ENCODE peak calls at places on chromosome X, in seven cellular contexts. G is psoas muscle, J is OCI-LY7, Q is sigmoid colon, W is tibial artery, F is lung, V is astrocyte. Z is an unnamed sample.

GRCh38 chrX:46543441-46543840 is 1.8 kb downstream of the ZNF674 start:
- DNase-seq in W (no peak), J (no peak), V (no peak), F (no peak), G (no peak), Q (no peak), Z (no peak)

GRCh38 chrX:39759526-39760224 is 338.1 kb downstream of the BCOR start:
- DNase-seq in F (no peak), Q (peak), J (peak), G (no peak), V (peak), W (no peak), Z (peak)

GRCh38 chrX:16559206-16559619 is 90.7 kb upstream of the S100G start:
- DNase-seq in Q (no peak), J (no peak), F (no peak), V (peak), G (no peak), W (no peak), Z (no peak)

GRCh38 chrX:43592597-43592996 is 63.5 kb upstream of the MAOA start:
- DNase-seq in G (no peak), F (no peak), Q (no peak), V (no peak), J (no peak), W (no peak), Z (no peak)

GRCh38 chrX:23907106-23907495 is 637 bp downstream of the APOO start:
- DNase-seq in Q (no peak), W (no peak), G (no peak), J (peak), V (no peak), F (no peak), Z (no peak)

GRCh38 chrX:1027133-1027532 is 185.3 kb downstream of the CRLF2 start:
- DNase-seq in F (no peak), Q (no peak), J (peak), V (no peak), W (no peak), G (no peak), Z (no peak)

GRCh38 chrX:139881572-139881971 is 51.3 kb downstream of the ATP11C start:
- DNase-seq in G (no peak), Q (no peak), V (peak), F (no peak), W (no peak), J (no peak), Z (no peak)

GRCh38 chrX:38052096-38052495 is 45.7 kb downstream of the SYTL5 start:
- DNase-seq in G (no peak), Q (no peak), F (no peak), J (no peak), W (no peak), V (peak), Z (no peak)

GRCh38 chrX:54181196-54181953 is 1.7 kb downstream of the FAM120C start:
- DNase-seq in V (peak), G (no peak), J (no peak), Q (no peak), F (no peak), W (no peak), Z (no peak)

GRCh38 chrX:108268434-108269080 is 169.7 kb downstream of the COL4A6 start:
- DNase-seq in F (no peak), V (peak), J (no peak), Q (no peak), G (no peak), W (no peak), Z (no peak)

GRCh38 chrX:83630662-83631061 is 122.6 kb downstream of the POU3F4 start:
- DNase-seq in W (no peak), G (no peak), Q (no peak), F (no peak), V (no peak), J (no peak), Z (no peak)

GRCh38 chrX:3143043-3143799 is 102.0 kb downstream of the ARSF start:
- DNase-seq in V (no peak), Q (no peak), W (no peak), F (no peak), J (peak), G (no peak), Z (no peak)

GRCh38 chrX:103637604-103638338 is 9.0 kb downstream of the TCEAL1 start:
- DNase-seq in V (peak), J (no peak), Q (no peak), F (no peak), W (no peak), G (no peak), Z (no peak)

GRCh38 chrX:53682885-53683555 is 3.5 kb downstream of the HUWE1 start:
- DNase-seq in G (peak), Q (peak), F (peak), W (peak), J (peak), V (peak), Z (no peak)

GRCh38 chrX:149829751-149830191 is 48.0 kb downstream of the MAGEA9 start:
- DNase-seq in V (peak), W (no peak), Q (no peak), J (no peak), G (no peak), F (no peak), Z (no peak)

GRCh38 chrX:47579537-47579936 is 2.7 kb upstream of the TIMP1 start:
- DNase-seq in J (no peak), V (peak), G (no peak), F (peak), Q (no peak), W (no peak), Z (no peak)

GRCh38 chrX:71144651-71145050 is at the start of gene NLGN3:
- DNase-seq in G (no peak), F (no peak), Q (no peak), V (no peak), W (no peak), J (no peak), Z (no peak)

GRCh38 chrX:93874554-93874953 is 200.5 kb downstream of the FAM133A start:
- DNase-seq in V (no peak), F (no peak), Q (no peak), G (no peak), W (no peak), J (peak), Z (no peak)

GRCh38 chrX:154750301-154751120 is at the start of gene GAB3:
- DNase-seq in Q (no peak), G (peak), J (no peak), W (no peak), F (no peak), V (no peak), Z (peak)

GRCh38 chrX:44003975-44004374 is 30.8 kb upstream of the NDP start:
- DNase-seq in Q (no peak), W (no peak), F (no peak), G (no peak), V (peak), J (no peak), Z (no peak)

GRCh38 chrX:45422216-45422925 is 221.7 kb upstream of the DIPK2B start:
- DNase-seq in V (peak), F (no peak), Q (no peak), J (no peak), W (no peak), G (no peak), Z (no peak)

GRCh38 chrX:153557618-153558017 is 40.2 kb downstream of the ATP2B3 start:
- DNase-seq in Q (no peak), G (no peak), F (no peak), V (no peak), J (peak), W (no peak), Z (no peak)

GRCh38 chrX:153560466-153560865 is 38.5 kb downstream of the CCNQ start:
- DNase-seq in V (no peak), F (no peak), J (no peak), G (no peak), Q (no peak), W (no peak), Z (no peak)

GRCh38 chrX:153561337-153561736 is 37.6 kb downstream of the CCNQ start:
- DNase-seq in Q (no peak), W (no peak), J (no peak), F (no peak), G (no peak), V (no peak), Z (no peak)

GRCh38 chrX:153562546-153562945 is 36.4 kb downstream of the CCNQ start:
- DNase-seq in J (no peak), G (no peak), V (no peak), W (no peak), F (no peak), Q (no peak), Z (no peak)

GRCh38 chrX:153560000-153560399 is 38.9 kb downstream of the CCNQ start:
- DNase-seq in J (no peak), V (no peak), Q (no peak), W (no peak), F (no peak), G (no peak), Z (no peak)
- H3K27ac ChIP-seq in J (no peak), V (no peak), Q (no peak), W (no peak), F (no peak), G (no peak), Z (no peak)

GRCh38 chrX:85611926-85612325 is 232.5 kb upstream of the POF1B start:
- DNase-seq in W (no peak), V (peak), Q (no peak), F (no peak), J (peak), G (no peak), Z (no peak)
- TF ChIP-seq CTCF in W (no peak), V (no peak), Q (no peak), F (no peak), J (peak), G (peak), Z (peak)

GRCh38 chrX:101383679-101384078 is 2.3 kb downstream of the BTK start:
- DNase-seq in W (no peak), V (no peak), F (no peak), G (no peak), J (peak), Q (no peak), Z (no peak)
- H3K4me3 ChIP-seq in W (no peak), V (no peak), F (no peak), G (no peak), J (peak), Q (no peak), Z (no peak)

GRCh38 chrX:150936556-150936955 is 38.1 kb upstream of the CD99L2 start:
- DNase-seq in F (no peak), Q (no peak), J (no peak), W (no peak), V (no peak), G (no peak), Z (no peak)
- H3K27ac ChIP-seq in F (no peak), Q (no peak), J (no peak), W (no peak), V (no peak), G (no peak), Z (no peak)

GRCh38 chrX:10047133-10047532 is 80.0 kb downstream of the CLDN34 start:
- DNase-seq in G (no peak), Q (no peak), W (no peak), J (no peak), F (no peak), V (no peak), Z (no peak)
- TF ChIP-seq CTCF in G (no peak), Q (no peak), W (no peak), J (no peak), F (no peak), V (no peak), Z (no peak)

DNA sequence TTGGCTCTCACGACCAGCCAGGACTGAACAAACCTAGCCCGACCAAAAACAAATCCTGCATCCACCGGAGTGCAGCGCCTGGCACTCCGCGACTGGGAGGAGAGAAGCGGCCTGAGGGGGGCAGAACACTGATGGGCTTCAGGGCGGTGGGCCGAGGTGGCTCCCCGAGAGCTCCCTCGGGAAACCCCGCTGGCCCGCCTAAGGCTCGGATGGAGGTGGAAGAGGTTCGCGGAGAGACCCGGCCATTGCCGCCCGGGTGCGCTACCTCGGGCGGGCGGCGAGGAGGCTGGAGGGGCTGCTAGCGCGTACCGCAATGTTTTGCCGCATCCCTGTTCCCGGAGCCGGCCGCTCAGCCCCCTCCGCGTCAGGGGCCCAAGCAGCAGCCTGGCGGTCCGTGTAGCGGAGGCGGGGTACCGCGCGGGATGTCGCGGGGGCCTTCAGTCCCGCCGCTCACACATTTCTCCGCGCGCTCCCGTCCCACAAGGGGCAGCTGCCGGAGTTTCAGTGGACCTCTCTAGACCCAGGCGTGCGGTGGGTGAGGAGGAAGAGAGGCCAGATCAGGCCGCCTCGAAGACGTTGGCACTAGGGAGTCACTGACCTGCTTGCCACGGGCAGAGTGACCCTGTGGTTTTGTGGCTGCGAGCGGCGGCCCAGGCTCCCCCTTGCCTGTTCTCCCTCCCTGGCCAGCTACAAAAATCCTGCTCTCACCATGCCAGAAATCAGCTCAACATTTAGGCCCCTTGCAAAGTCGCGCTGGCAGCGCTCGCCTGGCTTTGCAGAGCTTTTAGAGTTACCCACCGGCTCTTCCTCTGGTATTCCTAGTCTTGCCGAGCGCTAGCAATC is 2.1 kb downstream of the SLITRK4 start:
- DNase-seq in W (no peak), V (no peak), J (no peak), G (no peak), F (no peak), Q (no peak), Z (peak)
- H3K4me3 ChIP-seq in W (peak), V (no peak), J (no peak), G (peak), F (peak), Q (peak), Z (peak)

Z was measured in kidney.